ENCODE peak calls at places on chromosomes 6 and 20, in four cellular contexts. One of them, this sample, is unnamed.

GRCh38 chr20:12061471-12061870 is 143.8 kb downstream of the BTBD3 start:
- DNase-seq in T-helper 17 cell: no peak
- DNase-seq in LoVo: no peak
- DNase-seq in adrenal gland: no peak
- DNase-seq in this sample: no peak

GRCh38 chr6:131652472-131652871 is 15.4 kb downstream of the ENPP3 start:
- DNase-seq in adrenal gland: no peak
- DNase-seq in T-helper 17 cell: no peak
- DNase-seq in LoVo: no peak
- DNase-seq in this sample: peak; percentile 88

GRCh38 chr6:2190661-2191389 is 54.6 kb downstream of the GMDS start:
- DNase-seq in T-helper 17 cell: no peak
- DNase-seq in adrenal gland: no peak
- DNase-seq in LoVo: no peak
- DNase-seq in this sample: no peak

GRCh38 chr6:5781966-5782556 is 224.7 kb downstream of the NRN1 start:
- DNase-seq in LoVo: no peak
- DNase-seq in T-helper 17 cell: no peak
- DNase-seq in adrenal gland: no peak
- DNase-seq in this sample: no peak

GRCh38 chr20:29079769-29080690 is 2177.4 kb upstream of the DEFB115 start:
- DNase-seq in adrenal gland: no peak
- DNase-seq in LoVo: no peak
- DNase-seq in T-helper 17 cell: no peak
- DNase-seq in this sample: peak; percentile 92

GRCh38 chr6:42523158-42523814 is 40.5 kb upstream of the UBR2 start:
- DNase-seq in LoVo: no peak
- DNase-seq in T-helper 17 cell: no peak
- DNase-seq in adrenal gland: no peak
- DNase-seq in this sample: no peak

GRCh38 chr6:170221052-170221752 is 69.7 kb downstream of the DLL1 start:
- DNase-seq in LoVo: no peak
- DNase-seq in adrenal gland: peak; percentile 3
- DNase-seq in T-helper 17 cell: no peak
- DNase-seq in this sample: no peak

GRCh38 chr20:50915424-50915823 is 15.8 kb downstream of the ADNP start:
- DNase-seq in adrenal gland: no peak
- DNase-seq in LoVo: no peak
- DNase-seq in T-helper 17 cell: no peak
- DNase-seq in this sample: no peak

GRCh38 chr6:56445818-56446217 is 196.9 kb downstream of the DST start:
- DNase-seq in adrenal gland: no peak
- DNase-seq in LoVo: no peak
- DNase-seq in T-helper 17 cell: no peak
- DNase-seq in this sample: no peak

GRCh38 chr6:144434308-144434990 is 149.3 kb downstream of the UTRN start:
- DNase-seq in T-helper 17 cell: no peak
- DNase-seq in LoVo: no peak
- DNase-seq in adrenal gland: no peak
- DNase-seq in this sample: no peak

GRCh38 chr6:149941583-149942460 is at the start of gene ULBP2:
- DNase-seq in adrenal gland: peak; percentile 88
- DNase-seq in T-helper 17 cell: peak; percentile 79
- DNase-seq in LoVo: peak; percentile 96
- DNase-seq in this sample: peak; percentile 28

GRCh38 chr6:159693894-159694545 is 979 bp upstream of the SOD2 start:
- DNase-seq in T-helper 17 cell: peak; percentile 14
- DNase-seq in LoVo: peak; percentile 67
- DNase-seq in adrenal gland: no peak
- DNase-seq in this sample: no peak

GRCh38 chr6:74826318-74826717 is 379.5 kb downstream of the COL12A1 start:
- DNase-seq in adrenal gland: no peak
- DNase-seq in LoVo: no peak
- DNase-seq in T-helper 17 cell: no peak
- DNase-seq in this sample: no peak

GRCh38 chr6:144745434-144745833 is 460.3 kb downstream of the UTRN start:
- DNase-seq in adrenal gland: no peak
- DNase-seq in LoVo: no peak
- DNase-seq in T-helper 17 cell: no peak
- DNase-seq in this sample: no peak

GRCh38 chr20:18585134-18585533 is 2.7 kb upstream of the DTD1 start:
- DNase-seq in LoVo: peak; percentile 80
- DNase-seq in adrenal gland: no peak
- DNase-seq in T-helper 17 cell: no peak
- DNase-seq in this sample: no peak

GRCh38 chr6:140871911-140872310 is 1260.8 kb upstream of the GJE1 start:
- DNase-seq in adrenal gland: no peak
- DNase-seq in LoVo: no peak
- DNase-seq in T-helper 17 cell: no peak
- DNase-seq in this sample: no peak

GRCh38 chr20:38840894-38841470 is 35.5 kb downstream of the PPP1R16B start:
- DNase-seq in T-helper 17 cell: no peak
- DNase-seq in adrenal gland: no peak
- DNase-seq in LoVo: no peak
- DNase-seq in this sample: no peak

GRCh38 chr6:167350322-167350721 is 25.4 kb downstream of the TTLL2 start:
- DNase-seq in LoVo: no peak
- DNase-seq in T-helper 17 cell: no peak
- DNase-seq in adrenal gland: no peak
- DNase-seq in this sample: no peak

GRCh38 chr20:24722586-24722985 is 226.5 kb upstream of the CST7 start:
- DNase-seq in LoVo: no peak
- DNase-seq in adrenal gland: no peak
- DNase-seq in T-helper 17 cell: no peak
- DNase-seq in this sample: no peak

GRCh38 chr6:124949706-124950105 is 12.5 kb upstream of the RNF217 start:
- DNase-seq in T-helper 17 cell: no peak
- DNase-seq in LoVo: no peak
- DNase-seq in adrenal gland: no peak
- DNase-seq in this sample: no peak

GRCh38 chr20:5586720-5587119 is 163.5 kb upstream of the SHLD1 start:
- DNase-seq in adrenal gland: no peak
- DNase-seq in LoVo: no peak
- DNase-seq in T-helper 17 cell: no peak
- DNase-seq in this sample: no peak

GRCh38 chr6:84897874-84898635 is 133.7 kb upstream of the TBX18 start:
- DNase-seq in LoVo: no peak
- DNase-seq in T-helper 17 cell: no peak
- DNase-seq in adrenal gland: no peak
- DNase-seq in this sample: no peak

GRCh38 chr6:15911753-15912504 is 217.0 kb upstream of the MYLIP start:
- DNase-seq in adrenal gland: no peak
- DNase-seq in LoVo: no peak
- DNase-seq in T-helper 17 cell: no peak
- DNase-seq in this sample: no peak

GRCh38 chr20:31644701-31645100 is 7.0 kb downstream of the COX4I2 start:
- DNase-seq in T-helper 17 cell: no peak
- DNase-seq in LoVo: no peak
- DNase-seq in adrenal gland: no peak
- DNase-seq in this sample: no peak

GRCh38 chr20:6704132-6704861 is 63.2 kb upstream of the BMP2 start:
- DNase-seq in LoVo: peak; percentile 80
- DNase-seq in adrenal gland: no peak
- DNase-seq in T-helper 17 cell: no peak
- DNase-seq in this sample: peak; percentile 7

GRCh38 chr20:10754809-10755208 is 81.0 kb upstream of the JAG1 start:
- DNase-seq in adrenal gland: no peak
- DNase-seq in T-helper 17 cell: no peak
- DNase-seq in LoVo: no peak
- DNase-seq in this sample: peak; percentile 34

GRCh38 chr6:54899986-54900385 is 53.4 kb downstream of the FAM83B start:
- DNase-seq in LoVo: no peak
- DNase-seq in T-helper 17 cell: no peak
- DNase-seq in adrenal gland: no peak
- DNase-seq in this sample: no peak